ENCODE peak calls at places on chromosomes 1 and 21, in four cellular contexts. X, M, K and T are unnamed samples.
A peak's percentile ranks its signal among the peaks of the same experiment; 100 is the strongest.

GRCh38 chr1:150151291-150152181 is 1.8 kb downstream of the PLEKHO1 start:
- DNase-seq in K (no peak), X (no peak), M (peak; percentile 77), T (peak; percentile 79)

GRCh38 chr1:23558140-23558871 is 995 bp downstream of the ID3 start:
- DNase-seq in X (peak; percentile 45), M (no peak), K (peak; percentile 37), T (peak; percentile 75)

GRCh38 chr1:165053273-165053835 is 303.2 kb downstream of the LMX1A start:
- DNase-seq in K (no peak), X (peak; percentile 10), M (no peak), T (no peak)

GRCh38 chr1:184595609-184596008 is 159.0 kb downstream of the EDEM3 start:
- DNase-seq in K (peak; percentile 70), M (no peak), X (no peak), T (no peak)

GRCh38 chr1:59178339-59178744 is 118.6 kb upstream of the FGGY start:
- DNase-seq in M (no peak), K (no peak), X (no peak), T (peak; percentile 74)

GRCh38 chr21:14591277-14591876 is 45.3 kb upstream of the SAMSN1 start:
- DNase-seq in M (no peak), K (no peak), X (no peak), T (no peak)

GRCh38 chr1:160806784-160807183 is 10.8 kb downstream of the LY9 start:
- DNase-seq in K (no peak), M (no peak), X (no peak), T (no peak)

GRCh38 chr1:211326140-211326527 is 499 bp upstream of the TRAF5 start:
- DNase-seq in X (no peak), K (no peak), M (no peak), T (no peak)

GRCh38 chr1:4397196-4397595 is 257.2 kb upstream of the AJAP1 start:
- DNase-seq in M (no peak), X (no peak), K (no peak), T (no peak)

GRCh38 chr1:162206749-162207635 is 137.5 kb downstream of the NOS1AP start:
- DNase-seq in M (no peak), K (peak; percentile 83), X (no peak), T (peak; percentile 51)

GRCh38 chr1:61174060-61174788 is 91.9 kb downstream of the NFIA start:
- DNase-seq in M (no peak), X (no peak), K (no peak), T (no peak)
- H3K4me1 ChIP-seq in M (no peaks in the 10 kb centered on the region), X (no peaks in the 10 kb centered on the region), K (peaks cover 11% of the 10 kb centered on the region), T (peaks cover 21% of the 10 kb centered on the region)

DNA sequence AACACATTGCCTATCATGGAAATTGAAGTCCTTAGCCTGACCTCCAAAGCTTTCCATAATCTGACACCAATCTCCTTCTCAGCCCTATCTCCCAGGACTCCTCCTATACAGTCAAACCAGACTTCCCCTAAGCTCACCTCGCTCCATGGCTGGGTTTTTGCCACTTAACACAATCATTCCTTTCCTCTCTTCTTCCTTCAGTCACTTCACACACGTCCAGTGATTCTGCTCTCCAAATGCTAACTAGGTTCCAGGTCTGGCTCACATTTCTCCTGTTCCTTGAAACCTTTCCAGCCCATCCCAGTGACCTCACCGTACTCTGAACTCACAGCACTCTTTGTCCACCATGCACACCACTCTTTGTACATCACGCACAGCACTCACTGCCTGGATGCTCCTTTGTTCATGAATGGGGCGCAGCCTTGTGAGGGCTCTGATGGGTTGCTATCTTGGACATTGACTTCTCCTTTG is 98.4 kb downstream of the GLUL start:
- DNase-seq in K (no peak), X (no peak), M (no peak), T (no peak)
- H3K4me1 ChIP-seq in K (peaks cover 20% of the 10 kb centered on the region), X (no peaks in the 10 kb centered on the region), M (no peaks in the 10 kb centered on the region), T (peaks cover 11% of the 10 kb centered on the region)

GRCh38 chr1:10068605-10069294 is 36.0 kb downstream of the UBE4B start:
- DNase-seq in X (peak; percentile 4), M (no peak), K (no peak), T (no peak)
- H3K4me1 ChIP-seq in X (peaks cover 5% of the 10 kb centered on the region), M (no peaks in the 10 kb centered on the region), K (peaks cover 9% of the 10 kb centered on the region), T (peaks cover 5% of the 10 kb centered on the region)

GRCh38 chr1:227749916-227750710 is 14.9 kb downstream of the SNAP47 start:
- DNase-seq in M (no peak), K (no peak), X (no peak), T (no peak)
- H3K4me1 ChIP-seq in M (no peaks in the 10 kb centered on the region), K (peaks cover 14% of the 10 kb centered on the region), X (no peaks in the 10 kb centered on the region), T (no peaks in the 10 kb centered on the region)